ENCODE peak calls at places on chromosome 3, in eight cellular contexts. R, T, Z, H, U, G, V and Q are unnamed samples.

GRCh38 chr3:128585189-128585588 is 65.4 kb downstream of the RPN1 start:
- DNase-seq in R (no peak), T (no peak), Z (no peak), H (no peak), U (no peak), G (no peak), V (no peak), Q (no peak)

GRCh38 chr3:101068876-101069606 is 75.8 kb upstream of the ABI3BP start:
- DNase-seq in R (no peak), T (peak; percentile 13), Z (no peak), H (no peak), U (no peak), G (peak; percentile 11), V (no peak), Q (no peak)

GRCh38 chr3:114331710-114332109 is 37.9 kb downstream of the TIGIT start:
- DNase-seq in R (no peak), T (no peak), Z (no peak), H (no peak), U (no peak), G (no peak), V (no peak), Q (no peak)

GRCh38 chr3:152302521-152303021 is 33.8 kb downstream of the MBNL1 start:
- DNase-seq in R (no peak), T (peak; percentile 90), Z (peak; percentile 54), H (peak; percentile 55), U (peak; percentile 76), G (peak; percentile 97), V (peak; percentile 66), Q (no peak)

GRCh38 chr3:114380233-114380645 is 86.4 kb downstream of the TIGIT start:
- DNase-seq in R (no peak), T (peak; percentile 84), Z (peak; percentile 83), H (peak; percentile 82), U (peak; percentile 33), G (peak; percentile 94), V (peak; percentile 44), Q (no peak)

GRCh38 chr3:69784854-69785523 is 45.7 kb downstream of the MITF start:
- DNase-seq in R (no peak), T (peak; percentile 51), Z (peak; percentile 71), H (peak; percentile 42), U (peak; percentile 79), G (peak; percentile 74), V (peak; percentile 65), Q (no peak)

GRCh38 chr3:95750097-95750496 is 1064.3 kb upstream of the EPHA6 start:
- DNase-seq in R (no peak), T (no peak), Z (no peak), H (no peak), U (no peak), G (no peak), V (no peak), Q (no peak)

GRCh38 chr3:169104972-169105371 is 558.5 kb downstream of the MECOM start:
- DNase-seq in R (no peak), T (peak; percentile 47), Z (no peak), H (no peak), U (no peak), G (no peak), V (no peak), Q (no peak)

GRCh38 chr3:177201707-177202397 is 4.6 kb upstream of the TBL1XR1 start:
- DNase-seq in R (no peak), T (no peak), Z (no peak), H (peak; percentile 8), U (no peak), G (no peak), V (no peak), Q (no peak)

GRCh38 chr3:175940881-175941280 is 1081.7 kb downstream of the NAALADL2 start:
- DNase-seq in R (peak; percentile 70), T (no peak), Z (no peak), H (no peak), U (no peak), G (no peak), V (no peak), Q (peak; percentile 58)

GRCh38 chr3:151109401-151109800 is 23.9 kb downstream of the MED12L start:
- DNase-seq in R (no peak), T (no peak), Z (no peak), H (no peak), U (no peak), G (no peak), V (no peak), Q (no peak)

GRCh38 chr3:51943451-51944391 is 1.6 kb downstream of the PARP3 start:
- DNase-seq in R (peak; percentile 10), T (no peak), Z (no peak), H (no peak), U (no peak), G (no peak), V (no peak), Q (no peak)

GRCh38 chr3:113136071-113136470 is 75.3 kb upstream of the BOC start:
- DNase-seq in R (no peak), T (peak; percentile 62), Z (no peak), H (no peak), U (no peak), G (peak; percentile 49), V (no peak), Q (no peak)

GRCh38 chr3:161208931-161209330 is 12.2 kb upstream of the NMD3 start:
- DNase-seq in R (no peak), T (no peak), Z (no peak), H (no peak), U (no peak), G (no peak), V (no peak), Q (no peak)

GRCh38 chr3:78178740-78179139 is 1138.8 kb downstream of the ROBO2 start:
- DNase-seq in R (no peak), T (no peak), Z (no peak), H (no peak), U (no peak), G (no peak), V (no peak), Q (no peak)

GRCh38 chr3:123618768-123619484 is 34.1 kb upstream of the HACD2 start:
- DNase-seq in R (no peak), T (peak; percentile 92), Z (peak; percentile 72), H (peak; percentile 39), U (peak; percentile 67), G (peak; percentile 77), V (peak; percentile 87), Q (no peak)

GRCh38 chr3:113104746-113105479 is 106.4 kb upstream of the BOC start:
- DNase-seq in R (peak; percentile 15), T (no peak), Z (no peak), H (no peak), U (no peak), G (peak; percentile 40), V (no peak), Q (no peak)

GRCh38 chr3:134630506-134630905 is 20.3 kb downstream of the KY start:
- DNase-seq in R (no peak), T (peak; percentile 33), Z (no peak), H (no peak), U (no peak), G (peak; percentile 15), V (no peak), Q (no peak)
- TF ChIP-seq CTCF in R (no peak), T (peak; percentile 67), Z (no peak), H (peak; percentile 71), U (no peak), G (peak; percentile 49), V (no peak), Q (no peak)

DNA sequence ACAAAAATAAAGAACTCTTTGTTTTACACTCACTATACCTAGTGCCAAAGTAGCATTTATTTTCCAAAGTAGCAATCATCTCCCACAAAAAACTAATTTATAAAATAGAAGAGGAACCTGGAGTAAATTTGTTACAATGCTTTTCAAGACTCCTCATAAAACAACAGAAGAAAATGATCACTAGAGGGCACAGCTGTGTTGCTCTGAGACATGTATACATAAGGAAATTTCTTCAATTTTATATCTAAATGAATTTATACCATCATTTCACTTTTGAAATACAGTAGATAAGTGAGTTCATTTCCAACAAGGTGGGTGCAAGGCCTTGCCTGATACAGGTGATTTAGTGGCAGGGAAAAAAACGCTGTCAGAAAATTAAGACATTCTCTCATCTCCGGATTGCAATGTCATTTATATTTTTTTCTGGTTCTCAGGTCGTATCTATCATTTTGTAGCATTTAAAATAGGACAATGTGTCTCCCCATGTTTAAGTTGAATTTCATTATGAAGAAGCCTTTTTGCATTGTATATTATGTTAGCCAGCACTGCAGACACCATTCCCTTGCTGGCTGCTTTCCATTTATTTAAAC is 25.3 kb upstream of the ARHGEF26 start:
- DNase-seq in R (no peak), T (peak; percentile 70), Z (no peak), H (peak; percentile 4), U (no peak), G (peak; percentile 38), V (no peak), Q (no peak)
- TF ChIP-seq CTCF in R (no peak), T (peak; percentile 60), Z (peak; percentile 54), H (peak; percentile 66), U (no peak), G (peak; percentile 57), V (peak; percentile 25), Q (no peak)

GRCh38 chr3:120143676-120144075 is 49.4 kb upstream of the GSK3B start:
- DNase-seq in R (no peak), T (no peak), Z (no peak), H (no peak), U (no peak), G (no peak), V (no peak), Q (no peak)

GRCh38 chr3:120144267-120144666 is 50.0 kb upstream of the GSK3B start:
- DNase-seq in R (peak; percentile 19), T (peak; percentile 48), Z (no peak), H (no peak), U (no peak), G (peak; percentile 77), V (no peak), Q (no peak)

GRCh38 chr3:120148187-120148954 is 54.1 kb upstream of the GSK3B start:
- DNase-seq in R (no peak), T (no peak), Z (no peak), H (no peak), U (no peak), G (no peak), V (no peak), Q (no peak)

GRCh38 chr3:120145498-120146285 is 51.4 kb upstream of the GSK3B start:
- DNase-seq in R (no peak), T (peak; percentile 34), Z (no peak), H (no peak), U (no peak), G (peak; percentile 82), V (no peak), Q (no peak)

GRCh38 chr3:120147072-120147871 is 53.0 kb upstream of the GSK3B start:
- DNase-seq in R (peak; percentile 19), T (no peak), Z (no peak), H (no peak), U (no peak), G (no peak), V (no peak), Q (no peak)
- TF ChIP-seq CTCF in R (no peak), T (no peak), Z (no peak), H (no peak), U (peak; percentile 1), G (no peak), V (no peak), Q (no peak)

DNA sequence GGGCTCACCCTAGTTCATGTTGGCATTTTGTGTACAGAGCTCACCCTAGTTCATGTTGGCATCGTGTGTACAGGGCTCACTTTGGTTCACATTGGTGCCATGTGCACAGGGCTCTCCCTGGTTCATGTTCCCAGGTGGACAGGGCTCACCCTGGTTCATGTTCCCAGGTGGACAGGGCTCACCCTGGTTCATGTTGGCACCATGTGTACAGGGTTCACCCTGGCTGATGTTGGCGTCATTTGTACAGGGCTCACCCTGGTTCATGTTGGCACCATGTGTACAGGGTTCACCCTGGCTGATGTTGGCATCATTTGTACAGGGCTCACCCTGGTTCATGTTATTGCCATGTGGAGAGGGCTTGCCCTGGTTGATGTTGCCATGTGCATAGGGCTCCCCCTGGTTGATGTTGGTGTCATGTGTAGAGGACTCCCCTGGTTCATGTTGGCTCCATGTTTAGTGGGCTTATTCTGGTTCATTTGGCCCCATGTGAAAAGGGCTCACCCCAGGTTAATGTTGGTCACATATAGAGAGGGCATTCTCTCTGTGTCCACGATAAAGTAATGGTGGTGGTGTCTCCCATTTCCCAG is 31.7 kb upstream of the NR2C2 start:
- DNase-seq in R (no peak), T (no peak), Z (no peak), H (no peak), U (no peak), G (no peak), V (no peak), Q (no peak)
- TF ChIP-seq CTCF in R (no peak), T (no peak), Z (peak; percentile 35), H (no peak), U (no peak), G (peak; percentile 14), V (no peak), Q (no peak)